ENCODE peak calls at places on chromosomes 12 and 14, in six cellular contexts. O, Q, A, D, H and K are unnamed samples.

GRCh38 chr12:24014853-24015590 is 65.6 kb upstream of the SOX5 start:
- DNase-seq in O (no peak), Q (no peak), A (no peak), D (no peak), H (no peak), K (no peak)

GRCh38 chr14:36514278-36515104 is 5.5 kb downstream of the NKX2-1 start:
- DNase-seq in O (no peak), Q (no peak), A (no peak), D (no peak), H (no peak), K (no peak)

GRCh38 chr12:27583057-27583797 is 59.2 kb downstream of the PPFIBP1 start:
- DNase-seq in O (no peak), Q (no peak), A (no peak), D (no peak), H (no peak), K (no peak)

GRCh38 chr12:41061189-41061588 is 126.9 kb upstream of the PDZRN4 start:
- DNase-seq in O (no peak), Q (no peak), A (no peak), D (no peak), H (no peak), K (no peak)

GRCh38 chr12:31966558-31967205 is 7.5 kb downstream of the RESF1 start:
- DNase-seq in O (no peak), Q (no peak), A (no peak), D (no peak), H (no peak), K (no peak)

GRCh38 chr12:6039894-6040601 is 84.4 kb downstream of the VWF start:
- DNase-seq in O (peak), Q (peak), A (no peak), D (peak), H (peak), K (peak)

GRCh38 chr12:90905691-90906370 is 49.1 kb downstream of the CCER1 start:
- DNase-seq in O (no peak), Q (no peak), A (no peak), D (no peak), H (no peak), K (no peak)

GRCh38 chr12:15550778-15551177 is 228.5 kb downstream of the PTPRO start:
- DNase-seq in O (no peak), Q (no peak), A (no peak), D (no peak), H (no peak), K (no peak)

GRCh38 chr12:109827566-109828550 is 5.3 kb downstream of the TRPV4 start:
- DNase-seq in O (peak), Q (no peak), A (no peak), D (no peak), H (peak), K (no peak)

GRCh38 chr12:71440393-71441349 is 1.1 kb downstream of the LGR5 start:
- DNase-seq in O (no peak), Q (peak), A (no peak), D (no peak), H (peak), K (no peak)

GRCh38 chr14:47619397-47619796 is 56.0 kb downstream of the MDGA2 start:
- DNase-seq in O (no peak), Q (no peak), A (no peak), D (no peak), H (no peak), K (no peak)

GRCh38 chr12:5015711-5016492 is 27.8 kb upstream of the KCNA5 start:
- DNase-seq in O (no peak), Q (no peak), A (no peak), D (no peak), H (no peak), K (no peak)

GRCh38 chr12:127388985-127389384 is 878.0 kb upstream of the TMEM132C start:
- DNase-seq in O (no peak), Q (no peak), A (peak), D (no peak), H (no peak), K (no peak)

GRCh38 chr12:104643093-104643646 is 186.4 kb downstream of the CHST11 start:
- DNase-seq in O (no peak), Q (no peak), A (no peak), D (no peak), H (no peak), K (no peak)

GRCh38 chr14:61965030-61965745 is 203.0 kb downstream of the SNAPC1 start:
- DNase-seq in O (no peak), Q (no peak), A (no peak), D (no peak), H (no peak), K (peak)

GRCh38 chr12:124765571-124766489 is 97.8 kb downstream of the SCARB1 start:
- DNase-seq in O (no peak), Q (no peak), A (no peak), D (no peak), H (no peak), K (no peak)

GRCh38 chr12:106128526-106129430 is 10.0 kb downstream of the NUAK1 start:
- DNase-seq in O (no peak), Q (no peak), A (no peak), D (no peak), H (no peak), K (no peak)

GRCh38 chr14:68815288-68816182 is 22.7 kb upstream of the ZFP36L1 start:
- DNase-seq in O (no peak), Q (no peak), A (no peak), D (no peak), H (no peak), K (no peak)
- H3K4me3 ChIP-seq in O (peak), Q (no peak), A (peak), D (peak), H (peak), K (peak)

GRCh38 chr14:104339829-104340228 is 201.4 kb downstream of the KIF26A start:
- DNase-seq in O (no peak), Q (no peak), A (no peak), D (no peak), H (no peak), K (no peak)

GRCh38 chr14:104343690-104344640 is 205.6 kb downstream of the KIF26A start:
- DNase-seq in O (no peak), Q (peak), A (no peak), D (no peak), H (no peak), K (no peak)

GRCh38 chr14:104342435-104343293 is 204.3 kb downstream of the KIF26A start:
- DNase-seq in O (no peak), Q (peak), A (no peak), D (no peak), H (no peak), K (no peak)

GRCh38 chr14:104343294-104343625 is 204.9 kb downstream of the KIF26A start:
- DNase-seq in O (no peak), Q (no peak), A (no peak), D (no peak), H (no peak), K (no peak)

DNA sequence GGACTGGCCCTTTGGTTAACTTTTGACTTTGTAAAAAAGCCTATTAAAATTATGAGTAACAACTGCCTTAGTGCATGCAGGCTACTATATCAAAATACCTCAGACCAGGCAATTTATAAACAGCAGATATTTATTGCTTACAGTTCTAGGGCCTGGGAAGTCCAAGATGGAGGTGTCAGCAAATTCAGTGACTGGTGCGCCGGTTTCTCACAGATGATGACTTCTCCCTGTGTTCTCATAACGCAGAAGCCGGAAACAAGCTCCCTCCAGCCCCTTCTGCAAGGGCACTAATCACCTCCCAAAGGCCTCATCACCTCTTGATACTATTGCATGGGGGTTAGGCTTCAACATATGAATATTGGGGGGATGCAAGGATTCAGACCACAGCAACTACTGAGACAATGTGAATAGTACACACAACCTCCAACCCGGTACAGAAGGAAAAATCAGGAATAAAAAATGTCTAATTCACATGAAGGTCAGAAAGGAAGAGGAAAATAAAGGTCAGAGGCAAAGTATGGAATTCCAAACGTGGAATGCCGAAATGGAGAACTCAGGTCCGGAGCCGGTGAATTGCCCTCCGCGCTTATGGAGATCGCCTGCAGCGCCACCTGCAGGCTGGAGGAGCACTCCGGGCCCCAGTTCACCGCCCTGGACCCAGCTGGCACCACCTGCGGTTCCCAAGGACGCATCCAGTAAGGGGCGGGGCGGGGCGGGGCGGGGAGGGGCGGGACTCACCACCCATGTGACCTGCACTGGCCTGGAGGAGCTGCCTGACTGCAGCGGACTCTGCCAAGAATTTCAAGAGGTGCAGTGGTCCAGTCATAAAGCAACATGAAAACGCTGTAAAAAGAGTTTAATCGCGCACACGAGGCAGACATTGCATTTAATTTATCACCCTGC is 203.4 kb downstream of the KIF26A start:
- DNase-seq in O (no peak), Q (peak), A (no peak), D (peak), H (peak), K (no peak)
- TF ChIP-seq CTCF in O (no peak), Q (peak), A (no peak), D (peak), H (peak), K (no peak)

DNA sequence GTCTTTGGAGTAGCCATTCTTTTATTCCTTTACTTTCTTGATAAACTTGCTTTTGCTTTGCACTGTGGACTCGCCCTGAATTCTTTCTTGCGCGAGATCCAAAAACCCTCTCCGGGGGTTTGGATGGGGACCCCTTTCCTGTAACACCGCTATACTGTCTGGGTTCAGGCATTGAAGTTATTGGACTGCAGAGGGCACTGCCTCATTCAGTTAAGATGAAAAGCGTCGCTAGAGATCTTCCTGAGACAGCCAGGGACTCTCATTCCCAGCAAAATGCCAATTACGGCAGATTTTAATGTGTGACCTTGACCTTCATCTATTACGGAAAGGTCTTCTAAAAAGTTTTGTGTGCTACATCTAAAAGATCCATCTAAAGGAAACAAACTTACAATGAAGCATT is 17.3 kb upstream of the RIMKLB start:
- DNase-seq in O (no peak), Q (no peak), A (no peak), D (no peak), H (no peak), K (no peak)
- H3K27ac ChIP-seq in O (no peak), Q (no peak), A (no peak), D (no peak), H (no peak), K (no peak)

GRCh38 chr14:74954232-74954946 is 1.0 kb downstream of the PGF start:
- DNase-seq in O (no peak), Q (peak), A (no peak), D (no peak), H (no peak), K (no peak)
- H3K4me3 ChIP-seq in O (peak), Q (peak), A (peak), D (peak), H (peak), K (peak)

GRCh38 chr12:55745361-55746146 is 2.6 kb downstream of the GDF11 start:
- DNase-seq in O (no peak), Q (peak), A (no peak), D (no peak), H (no peak), K (no peak)

GRCh38 chr12:55741978-55742377 is 944 bp upstream of the GDF11 start:
- DNase-seq in O (no peak), Q (no peak), A (no peak), D (no peak), H (no peak), K (no peak)

GRCh38 chr12:55743967-55744931 is 1.3 kb downstream of the GDF11 start:
- DNase-seq in O (no peak), Q (peak), A (no peak), D (no peak), H (no peak), K (no peak)

GRCh38 chr12:55742719-55743130 is at the start of gene GDF11:
- DNase-seq in O (peak), Q (peak), A (no peak), D (no peak), H (peak), K (no peak)

GRCh38 chr12:55743131-55743921 is 404 bp downstream of the GDF11 start:
- DNase-seq in O (no peak), Q (peak), A (no peak), D (no peak), H (peak), K (no peak)
- TF ChIP-seq CTCF in O (no peak), Q (peak), A (no peak), D (no peak), H (no peak), K (no peak)

DNA sequence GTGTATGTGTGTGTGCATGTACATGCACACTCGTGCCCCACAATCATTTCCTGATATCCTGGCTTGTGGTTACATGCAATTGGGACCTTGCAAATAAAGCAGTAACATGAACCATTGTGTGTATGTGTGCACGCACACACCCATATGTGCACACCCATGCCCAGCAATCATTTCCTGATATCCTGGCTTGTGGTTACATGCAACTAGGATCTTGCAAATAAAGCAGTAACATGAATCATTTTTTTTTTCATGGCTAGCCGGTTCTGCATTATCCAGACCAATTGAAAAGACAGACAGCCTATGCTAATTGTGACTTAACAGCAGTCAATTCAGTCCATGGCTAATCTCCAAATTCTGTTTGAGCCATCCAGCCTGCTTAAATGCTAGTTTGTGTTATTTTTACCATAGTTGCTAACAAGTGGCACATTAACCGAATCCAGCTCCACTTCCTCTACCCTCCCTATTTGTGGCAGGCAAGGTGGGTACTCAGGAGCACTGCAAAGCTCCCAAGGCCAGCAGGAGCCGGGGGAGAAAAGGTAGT is 134.3 kb downstream of the TTC7B start:
- DNase-seq in O (no peak), Q (no peak), A (no peak), D (no peak), H (no peak), K (no peak)
- H3K27ac ChIP-seq in O (no peak), Q (no peak), A (peak), D (no peak), H (no peak), K (no peak)

DNA sequence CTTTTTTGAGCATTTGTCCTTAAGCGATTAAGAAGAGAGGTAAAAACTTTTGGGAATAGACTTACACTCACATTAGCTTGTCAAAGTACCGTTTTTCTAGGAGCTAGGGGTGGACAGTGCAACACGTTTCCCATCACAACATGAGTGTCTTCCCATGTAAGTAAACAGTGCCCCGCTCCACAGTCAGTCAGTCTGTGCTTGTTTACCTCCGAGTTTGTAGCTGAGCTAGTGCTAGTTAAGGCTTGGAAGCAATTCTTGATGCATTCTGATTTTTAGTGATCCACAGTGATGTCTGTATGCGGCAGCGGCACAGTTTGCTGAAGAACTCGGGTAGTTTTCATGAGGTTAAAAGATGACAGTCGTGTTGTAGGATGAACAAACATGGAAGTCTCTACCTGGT is 941 bp downstream of the ZDHHC17 start:
- DNase-seq in O (no peak), Q (peak), A (peak), D (no peak), H (no peak), K (no peak)
- H3K4me3 ChIP-seq in O (peak), Q (peak), A (peak), D (peak), H (peak), K (peak)

GRCh38 chr14:103126088-103126872 is 3.0 kb downstream of the TNFAIP2 start:
- DNase-seq in O (no peak), Q (no peak), A (no peak), D (no peak), H (peak), K (no peak)
- TF ChIP-seq CTCF in O (no peak), Q (no peak), A (no peak), D (no peak), H (no peak), K (no peak)